ENCODE peak calls at places on chromosomes 11 and 22, in six cellular contexts. One of them, this sample, is unnamed.

GRCh38 chr11:1222491-1223345 is at the start of gene MUC5B:
- DNase-seq in GM12891: no peak
- DNase-seq in HCT116: no peak
- DNase-seq in prostate gland: no peak
- DNase-seq in spleen: peak; percentile 70
- DNase-seq in stomach: peak; percentile 64
- DNase-seq in this sample: peak; percentile 86

GRCh38 chr11:65262381-65262680 is 569 bp downstream of the POLA2 start:
- DNase-seq in prostate gland: no peak
- DNase-seq in spleen: no peak
- DNase-seq in GM12891: no peak
- DNase-seq in HCT116: no peak
- DNase-seq in stomach: peak; percentile 55
- DNase-seq in this sample: peak; percentile 56

GRCh38 chr22:41857160-41857859 is 24.4 kb downstream of the SREBF2 start:
- DNase-seq in HCT116: peak; percentile 65
- DNase-seq in prostate gland: peak; percentile 29
- DNase-seq in stomach: peak; percentile 38
- DNase-seq in spleen: no peak
- DNase-seq in GM12891: no peak
- DNase-seq in this sample: peak; percentile 61

GRCh38 chr11:100980156-100980555 is 149.5 kb downstream of the PGR start:
- DNase-seq in stomach: no peak
- DNase-seq in GM12891: no peak
- DNase-seq in prostate gland: no peak
- DNase-seq in HCT116: no peak
- DNase-seq in spleen: no peak
- DNase-seq in this sample: no peak

GRCh38 chr11:69386594-69387408 is 92.8 kb downstream of the MYEOV start:
- DNase-seq in stomach: no peak
- DNase-seq in prostate gland: no peak
- DNase-seq in HCT116: no peak
- DNase-seq in GM12891: no peak
- DNase-seq in spleen: no peak
- DNase-seq in this sample: no peak

GRCh38 chr22:24521791-24522245 is 26.7 kb downstream of the UPB1 start:
- DNase-seq in spleen: no peak
- DNase-seq in stomach: peak; percentile 76
- DNase-seq in GM12891: no peak
- DNase-seq in prostate gland: peak; percentile 72
- DNase-seq in HCT116: peak; percentile 86
- DNase-seq in this sample: peak; percentile 68

GRCh38 chr11:57646756-57647303 is 2.9 kb downstream of the YPEL4 start:
- DNase-seq in GM12891: no peak
- DNase-seq in prostate gland: no peak
- DNase-seq in HCT116: no peak
- DNase-seq in spleen: no peak
- DNase-seq in stomach: no peak
- DNase-seq in this sample: no peak

GRCh38 chr22:41543854-41544670 is at the start of gene POLR3H:
- DNase-seq in HCT116: peak; percentile 90
- DNase-seq in GM12891: peak; percentile 97
- DNase-seq in prostate gland: peak; percentile 97
- DNase-seq in stomach: peak; percentile 99
- DNase-seq in spleen: peak; percentile 99
- DNase-seq in this sample: peak; percentile 99

GRCh38 chr22:20783844-20784723 is 10.2 kb downstream of the SERPIND1 start:
- DNase-seq in GM12891: peak; percentile 53
- DNase-seq in stomach: no peak
- DNase-seq in HCT116: peak; percentile 34
- DNase-seq in spleen: no peak
- DNase-seq in prostate gland: peak; percentile 55
- DNase-seq in this sample: peak; percentile 31

GRCh38 chr11:255176-255575 is 18.4 kb downstream of the PSMD13 start:
- DNase-seq in prostate gland: no peak
- DNase-seq in spleen: no peak
- DNase-seq in stomach: no peak
- DNase-seq in HCT116: no peak
- DNase-seq in GM12891: no peak
- DNase-seq in this sample: no peak

GRCh38 chr11:132115454-132115853 is 745.0 kb downstream of the NTM start:
- DNase-seq in stomach: no peak
- DNase-seq in GM12891: no peak
- DNase-seq in prostate gland: no peak
- DNase-seq in spleen: no peak
- DNase-seq in HCT116: no peak
- DNase-seq in this sample: no peak

GRCh38 chr11:70556884-70557741 is 158.8 kb downstream of the CTTN start:
- DNase-seq in GM12891: no peak
- DNase-seq in prostate gland: no peak
- DNase-seq in spleen: no peak
- DNase-seq in HCT116: peak; percentile 89
- DNase-seq in stomach: no peak
- DNase-seq in this sample: peak; percentile 73

GRCh38 chr22:47187558-47187957 is 425.1 kb downstream of the TBC1D22A start:
- DNase-seq in spleen: peak; percentile 21
- DNase-seq in stomach: no peak
- DNase-seq in prostate gland: no peak
- DNase-seq in GM12891: no peak
- DNase-seq in HCT116: no peak
- DNase-seq in this sample: no peak

GRCh38 chr22:47190957-47191323 is 428.5 kb downstream of the TBC1D22A start:
- DNase-seq in HCT116: peak; percentile 8
- DNase-seq in GM12891: no peak
- DNase-seq in spleen: peak; percentile 56
- DNase-seq in prostate gland: no peak
- DNase-seq in stomach: peak; percentile 11
- DNase-seq in this sample: no peak

GRCh38 chr22:47189056-47189916 is 426.8 kb downstream of the TBC1D22A start:
- DNase-seq in prostate gland: no peak
- DNase-seq in stomach: no peak
- DNase-seq in spleen: peak; percentile 59
- DNase-seq in GM12891: no peak
- DNase-seq in HCT116: no peak
- DNase-seq in this sample: peak; percentile 3

GRCh38 chr22:47190276-47190956 is 428.0 kb downstream of the TBC1D22A start:
- DNase-seq in spleen: peak; percentile 61
- DNase-seq in HCT116: no peak
- DNase-seq in stomach: peak; percentile 22
- DNase-seq in prostate gland: no peak
- DNase-seq in GM12891: no peak
- DNase-seq in this sample: no peak

GRCh38 chr22:47188337-47189055 is 426.0 kb downstream of the TBC1D22A start:
- DNase-seq in stomach: no peak
- DNase-seq in spleen: peak; percentile 41
- DNase-seq in prostate gland: no peak
- DNase-seq in GM12891: no peak
- DNase-seq in HCT116: no peak
- DNase-seq in this sample: peak; percentile 2
- TF ChIP-seq POLR2AphosphoS5 in stomach: no peak
- TF ChIP-seq POLR2AphosphoS5 in spleen: no peak
- TF ChIP-seq POLR2AphosphoS5 in prostate gland: no peak
- TF ChIP-seq POLR2AphosphoS5 in GM12891: no peak
- TF ChIP-seq POLR2AphosphoS5 in HCT116: no peak
- TF ChIP-seq POLR2AphosphoS5 in this sample: no peak

DNA sequence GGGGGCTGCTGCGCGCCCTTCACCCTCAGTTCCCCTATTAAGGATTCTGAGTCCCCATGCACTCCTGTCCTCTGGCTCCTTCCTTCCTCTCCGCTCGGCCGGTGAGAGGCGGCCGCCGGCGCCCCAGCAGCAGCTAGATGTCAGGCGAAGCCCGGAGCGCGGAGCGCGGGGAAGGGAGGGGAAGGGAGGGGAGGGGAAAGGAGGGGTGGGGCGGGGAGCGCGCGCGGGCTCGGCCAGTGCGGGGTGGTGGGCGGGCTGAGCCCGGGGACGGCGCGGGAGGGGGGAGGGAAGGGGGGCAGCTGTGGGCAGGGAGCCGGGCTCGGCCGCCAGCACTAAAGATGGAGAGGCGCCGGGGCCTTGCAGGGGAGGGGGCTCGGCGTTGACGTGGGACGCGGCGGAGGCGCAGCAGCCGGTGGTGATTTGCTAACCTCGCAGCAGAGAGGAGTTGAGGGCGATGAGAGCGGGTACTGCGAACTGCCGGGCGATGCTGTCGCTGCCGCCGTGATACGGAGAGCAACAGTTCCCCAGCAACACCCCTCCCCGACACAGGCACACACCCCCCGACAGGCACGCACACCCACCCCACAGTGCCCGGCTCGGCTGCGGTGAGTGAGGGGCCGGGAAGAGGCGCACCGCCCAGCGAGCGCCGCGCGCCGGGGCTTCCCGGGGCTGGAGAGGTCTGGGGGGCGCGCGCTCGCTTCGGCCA is at the start of gene ZBTB16:
- DNase-seq in spleen: peak; percentile 95
- DNase-seq in prostate gland: peak; percentile 88
- DNase-seq in stomach: peak; percentile 86
- DNase-seq in GM12891: no peak
- DNase-seq in HCT116: no peak
- DNase-seq in this sample: peak; percentile 88
- TF ChIP-seq POLR2A in spleen: peak; percentile 70
- TF ChIP-seq POLR2A in prostate gland: peak; percentile 79
- TF ChIP-seq POLR2A in stomach: peak; percentile 68
- TF ChIP-seq POLR2A in GM12891: no peak
- TF ChIP-seq POLR2A in HCT116: no peak
- TF ChIP-seq POLR2A in this sample: peak; percentile 85

DNA sequence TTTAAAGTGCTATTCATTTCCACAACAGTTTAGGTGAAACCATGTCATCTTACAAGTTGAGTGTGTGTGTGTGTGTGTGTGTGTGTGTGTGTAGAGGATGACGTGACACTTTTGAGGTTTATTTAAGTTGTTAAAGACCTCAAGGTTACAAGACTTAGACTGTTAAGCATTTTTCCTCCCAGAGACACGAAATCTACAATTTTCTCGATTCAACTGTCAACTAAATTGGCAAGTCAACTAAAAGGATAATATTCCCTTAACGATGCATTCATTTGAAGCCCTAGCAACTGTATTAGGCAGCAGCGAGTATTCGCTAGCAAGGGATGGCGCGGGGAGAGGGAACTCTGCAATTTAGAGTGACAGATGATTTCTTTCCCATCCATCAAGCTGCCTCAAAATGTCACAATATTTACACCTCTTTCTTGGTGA is 17.6 kb upstream of the BDNF start:
- DNase-seq in prostate gland: no peak
- DNase-seq in stomach: no peak
- DNase-seq in GM12891: no peak
- DNase-seq in HCT116: no peak
- DNase-seq in spleen: no peak
- DNase-seq in this sample: no peak
- TF ChIP-seq POLR2AphosphoS5 in prostate gland: no peak
- TF ChIP-seq POLR2AphosphoS5 in stomach: no peak
- TF ChIP-seq POLR2AphosphoS5 in GM12891: no peak
- TF ChIP-seq POLR2AphosphoS5 in HCT116: no peak
- TF ChIP-seq POLR2AphosphoS5 in spleen: no peak
- TF ChIP-seq POLR2AphosphoS5 in this sample: no peak

DNA sequence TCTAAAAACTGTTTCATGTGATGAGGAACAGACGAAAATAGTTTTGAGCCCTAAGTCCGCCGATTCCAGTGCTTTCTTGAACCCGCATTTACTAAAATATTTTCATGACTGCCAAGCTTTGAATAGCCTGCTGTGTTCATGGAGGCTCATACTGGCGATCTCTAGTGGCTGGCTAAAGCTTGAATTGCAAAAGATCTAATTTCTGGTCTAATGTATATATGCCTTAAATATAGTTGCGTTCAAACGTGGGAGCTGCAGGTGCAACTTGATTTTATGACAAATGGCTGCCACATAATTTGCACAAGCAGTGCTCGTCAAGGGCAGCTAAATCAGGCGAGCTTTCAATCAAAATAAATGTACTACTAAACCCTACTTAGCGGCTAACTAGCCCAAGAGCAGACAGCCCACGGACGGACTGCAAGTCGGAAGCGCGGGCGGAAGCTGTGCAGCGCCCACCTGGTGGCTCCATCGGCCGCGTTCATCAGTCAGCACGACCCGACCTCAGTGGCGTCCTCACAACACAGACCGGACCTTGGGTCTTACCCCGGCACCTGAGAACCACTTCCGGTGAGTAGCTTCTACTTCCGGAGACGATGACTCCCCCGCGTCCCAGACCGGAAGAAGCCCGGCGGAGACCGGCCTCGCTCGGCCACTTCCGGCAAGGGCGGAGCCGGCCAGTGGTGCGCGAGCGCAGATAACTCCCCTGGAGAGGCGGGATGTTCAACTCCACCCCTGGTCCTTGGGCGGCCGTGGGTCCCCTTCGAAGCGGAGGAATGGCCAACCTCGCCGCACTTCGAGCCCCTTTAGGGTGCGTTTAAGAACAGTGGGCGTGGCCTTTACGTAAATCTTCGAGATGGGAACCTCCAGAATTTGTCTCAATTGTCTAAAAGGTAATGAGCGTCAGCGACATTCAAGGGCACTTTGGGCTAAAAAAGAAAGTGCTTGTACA is 6.1 kb downstream of the RPL27A start:
- DNase-seq in HCT116: peak; percentile 97
- DNase-seq in prostate gland: peak; percentile 90
- DNase-seq in stomach: peak; percentile 95
- DNase-seq in spleen: peak; percentile 99
- DNase-seq in GM12891: peak; percentile 88
- DNase-seq in this sample: peak; percentile 96
- TF ChIP-seq POLR2A in HCT116: peak; percentile 90
- TF ChIP-seq POLR2A in prostate gland: peak; percentile 49
- TF ChIP-seq POLR2A in stomach: peak; percentile 38
- TF ChIP-seq POLR2A in spleen: no peak
- TF ChIP-seq POLR2A in GM12891: peak; percentile 97
- TF ChIP-seq POLR2A in this sample: peak; percentile 92

DNA sequence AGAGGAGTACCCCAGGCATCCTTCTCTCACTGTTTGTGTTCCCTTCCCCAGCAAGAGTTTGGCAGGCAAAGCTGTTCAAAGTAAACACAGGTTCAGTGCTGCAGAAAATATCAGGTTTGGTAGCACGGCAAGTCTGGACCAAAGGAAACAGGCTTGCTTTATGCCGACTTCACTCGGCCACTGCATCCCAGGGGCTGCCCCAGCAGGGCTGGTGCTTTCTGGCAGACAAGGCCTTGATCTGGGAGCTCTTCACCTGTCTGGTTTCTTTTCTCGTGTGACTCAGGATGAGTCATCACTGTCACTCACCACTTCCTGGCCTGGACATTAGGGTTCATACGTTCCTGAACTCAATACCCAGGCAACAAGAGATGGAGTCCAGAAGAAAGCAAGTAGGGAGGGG is 52.6 kb upstream of the NAV2 start:
- DNase-seq in GM12891: peak; percentile 40
- DNase-seq in prostate gland: peak; percentile 69
- DNase-seq in spleen: no peak
- DNase-seq in HCT116: peak; percentile 88
- DNase-seq in stomach: no peak
- DNase-seq in this sample: no peak
- TF ChIP-seq POLR2AphosphoS5 in GM12891: no peak
- TF ChIP-seq POLR2AphosphoS5 in prostate gland: peak; percentile 70
- TF ChIP-seq POLR2AphosphoS5 in spleen: no peak
- TF ChIP-seq POLR2AphosphoS5 in HCT116: peak; percentile 67
- TF ChIP-seq POLR2AphosphoS5 in stomach: no peak
- TF ChIP-seq POLR2AphosphoS5 in this sample: no peak

DNA sequence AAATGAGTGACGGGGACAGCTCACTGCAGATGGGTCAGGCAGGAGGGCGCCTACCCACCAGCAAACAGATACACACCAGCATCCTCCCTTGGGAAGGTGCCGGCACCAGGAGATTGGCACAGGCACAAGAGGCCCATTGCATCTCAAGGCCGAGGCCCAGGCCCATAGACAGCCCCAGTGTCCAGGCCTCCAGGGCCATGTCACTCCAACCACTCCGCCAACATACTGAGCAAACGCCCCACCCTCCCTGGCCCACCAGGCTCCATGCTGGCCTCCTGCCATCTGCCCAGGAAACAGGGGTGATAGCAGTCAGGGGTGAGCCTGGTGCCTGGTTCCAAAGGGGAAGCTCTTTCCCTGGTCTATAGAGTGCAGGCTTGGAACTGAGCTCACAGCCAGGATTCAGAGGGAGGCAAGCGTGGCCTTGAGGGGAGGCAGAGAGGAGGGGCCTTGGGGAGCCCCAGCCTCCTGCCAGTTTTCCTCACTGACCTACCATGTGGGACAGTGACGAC is 34.7 kb downstream of the PISD start:
- DNase-seq in GM12891: no peak
- DNase-seq in HCT116: no peak
- DNase-seq in prostate gland: no peak
- DNase-seq in spleen: peak; percentile 87
- DNase-seq in stomach: peak; percentile 37
- DNase-seq in this sample: no peak
- TF ChIP-seq POLR2A in GM12891: no peak
- TF ChIP-seq POLR2A in HCT116: no peak
- TF ChIP-seq POLR2A in prostate gland: no peak
- TF ChIP-seq POLR2A in spleen: no peak
- TF ChIP-seq POLR2A in stomach: no peak
- TF ChIP-seq POLR2A in this sample: no peak

This sample was measured in transverse colon.